ENCODE peak calls at places on chromosomes 11 and 22, in seven cellular contexts. S is body of pancreas, J is ovary, Q is hepatocyte, C is adipocyte, X is mucosa of descending colon, M is GM23338. R is an unnamed sample.
A peak's percentile ranks its signal among the peaks of the same experiment; 100 is the strongest.

GRCh38 chr22:30694638-30695350 is at the start of gene OSBP2:
- DNase-seq in X (peak; percentile 64), S (peak; percentile 57), C (peak; percentile 59), M (peak; percentile 55), J (peak; percentile 54), Q (peak; percentile 77), R (peak; percentile 59)

GRCh38 chr11:24093410-24093809 is 403.4 kb upstream of the LUZP2 start:
- DNase-seq in M (no peak), C (no peak), J (no peak), S (no peak), Q (no peak), X (no peak), R (peak; percentile 51)

GRCh38 chr22:46675479-46675878 is 55.3 kb downstream of the GRAMD4 start:
- DNase-seq in X (no peak), S (no peak), J (no peak), C (no peak), M (no peak), Q (no peak), R (no peak)

GRCh38 chr11:43830928-43831440 is 49.6 kb upstream of the ALKBH3 start:
- DNase-seq in Q (peak; percentile 83), X (no peak), J (no peak), C (peak; percentile 96), M (no peak), S (no peak), R (peak; percentile 39)

GRCh38 chr11:75625970-75626691 is 42.7 kb downstream of the MAP6 start:
- DNase-seq in C (peak; percentile 74), X (no peak), M (no peak), J (no peak), Q (no peak), S (no peak), R (no peak)

GRCh38 chr11:12517741-12518140 is 140.4 kb downstream of the PARVA start:
- DNase-seq in J (no peak), M (no peak), C (no peak), S (no peak), X (no peak), Q (no peak), R (no peak)

GRCh38 chr11:69380921-69381581 is 87.1 kb downstream of the MYEOV start:
- DNase-seq in S (peak; percentile 6), C (no peak), X (no peak), J (peak; percentile 13), Q (no peak), M (no peak), R (peak; percentile 2)

GRCh38 chr22:48566741-48567140 is 1260.9 kb downstream of the BRD1 start:
- DNase-seq in M (no peak), Q (no peak), S (no peak), C (no peak), X (peak; percentile 12), J (no peak), R (no peak)

GRCh38 chr11:74683941-74684481 is 47.2 kb downstream of the CHRDL2 start:
- DNase-seq in M (peak; percentile 16), S (no peak), C (peak; percentile 17), J (peak; percentile 34), X (no peak), Q (no peak), R (no peak)

GRCh38 chr11:66479741-66480115 is 506 bp upstream of the DPP3 start:
- DNase-seq in J (no peak), Q (no peak), M (no peak), X (no peak), C (no peak), S (no peak), R (no peak)

GRCh38 chr11:14454861-14455632 is 44.6 kb downstream of the COPB1 start:
- DNase-seq in C (peak; percentile 75), J (no peak), S (no peak), X (no peak), Q (no peak), M (peak; percentile 54), R (no peak)

GRCh38 chr11:95675585-95675984 is 114.0 kb downstream of the FAM76B start:
- DNase-seq in S (no peak), X (no peak), J (no peak), M (no peak), C (no peak), Q (no peak), R (no peak)

GRCh38 chr22:43852605-43853327 is 9.5 kb downstream of the SULT4A1 start:
- DNase-seq in J (peak; percentile 21), S (no peak), C (no peak), Q (no peak), M (no peak), X (peak; percentile 16), R (no peak)
- H3K4me1 ChIP-seq in J (no peaks in the 10 kb centered on the region), S (peaks cover 7% of the 10 kb centered on the region), C (peaks cover 2% of the 10 kb centered on the region), Q (no peaks in the 10 kb centered on the region), M (no peaks in the 10 kb centered on the region), X (no peaks in the 10 kb centered on the region), R (peaks cover 4% of the 10 kb centered on the region)

GRCh38 chr11:118364956-118365615 is 5.7 kb downstream of the UBE4A start:
- DNase-seq in C (no peak), J (no peak), S (no peak), X (no peak), M (no peak), Q (no peak), R (no peak)

GRCh38 chr11:118370774-118371173 is 11.4 kb downstream of the UBE4A start:
- DNase-seq in C (no peak), M (no peak), J (no peak), X (no peak), S (no peak), Q (no peak), R (no peak)

DNA sequence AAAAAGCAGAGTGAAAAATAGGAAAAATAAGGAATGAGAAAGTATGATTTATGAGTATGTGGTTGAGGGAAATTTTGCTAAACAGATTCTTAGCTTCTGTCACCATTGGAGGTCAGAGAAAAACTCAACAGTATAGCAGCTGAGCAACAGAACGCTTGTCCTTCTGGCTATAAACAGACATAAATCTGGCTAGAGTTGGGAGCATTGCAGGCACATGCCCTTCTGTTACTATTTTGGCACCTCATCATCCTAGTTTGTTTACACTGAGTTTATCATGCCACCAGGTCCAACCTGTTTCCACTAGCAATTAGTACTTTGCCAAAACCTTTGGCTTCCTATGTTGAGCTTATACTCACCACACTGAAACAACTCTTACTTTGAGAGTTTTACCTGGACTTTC is 6.9 kb downstream of the UBE4A start:
- DNase-seq in M (no peak), J (no peak), S (no peak), C (no peak), X (no peak), Q (no peak), R (no peak)
- H3K4me1 ChIP-seq in M (no peaks in the 10 kb centered on the region), J (peaks cover 1% of the 10 kb centered on the region), S (peaks cover 32% of the 10 kb centered on the region), C (no peaks in the 10 kb centered on the region), X (no peaks in the 10 kb centered on the region), Q (no peaks in the 10 kb centered on the region), R (no peaks in the 10 kb centered on the region)

GRCh38 chr22:45551310-45552016 is 48.8 kb downstream of the FBLN1 start:
- DNase-seq in C (no peak), S (no peak), Q (peak; percentile 9), J (peak; percentile 80), M (no peak), X (no peak), R (no peak)
- H3K4me1 ChIP-seq in C (peaks cover 63% of the 10 kb centered on the region), S (peaks cover 16% of the 10 kb centered on the region), Q (peaks cover 40% of the 10 kb centered on the region), J (peaks cover 44% of the 10 kb centered on the region), M (peaks cover 3% of the 10 kb centered on the region), X (peaks cover 5% of the 10 kb centered on the region), R (peaks cover 4% of the 10 kb centered on the region)

GRCh38 chr11:42647993-42648392 is 663.8 kb upstream of the API5 start:
- DNase-seq in J (no peak), C (no peak), S (no peak), M (no peak), Q (no peak), X (no peak), R (no peak)
- H3K4me1 ChIP-seq in J (no peaks in the 10 kb centered on the region), C (no peaks in the 10 kb centered on the region), S (no peaks in the 10 kb centered on the region), M (no peaks in the 10 kb centered on the region), Q (no peaks in the 10 kb centered on the region), X (no peaks in the 10 kb centered on the region), R (no peaks in the 10 kb centered on the region)

DNA sequence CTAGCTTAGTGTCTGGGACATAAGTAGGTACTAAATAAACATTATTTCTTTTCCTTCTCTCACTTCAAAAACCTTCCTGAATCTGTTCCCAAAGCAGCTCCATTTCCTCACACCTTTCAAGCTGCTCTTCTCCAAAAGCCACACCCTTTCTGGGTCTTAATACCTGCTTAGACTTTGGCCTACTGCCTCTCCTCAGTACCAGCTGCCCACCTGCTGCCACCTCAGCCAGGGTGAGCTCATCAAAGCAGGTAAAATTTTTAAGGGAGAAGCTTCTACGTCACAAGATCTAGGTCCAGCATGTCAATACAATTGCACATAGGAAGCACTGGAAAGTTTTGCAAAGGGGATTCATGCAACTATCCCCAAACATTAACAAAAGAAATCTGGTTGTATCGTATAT is 108.4 kb downstream of the RPL27A start:
- DNase-seq in J (no peak), S (no peak), Q (no peak), C (no peak), X (no peak), M (no peak), R (no peak)
- H3K4me1 ChIP-seq in J (peaks cover 15% of the 10 kb centered on the region), S (peaks cover 84% of the 10 kb centered on the region), Q (peaks cover 11% of the 10 kb centered on the region), C (peaks cover 23% of the 10 kb centered on the region), X (peaks cover 63% of the 10 kb centered on the region), M (peaks cover 4% of the 10 kb centered on the region), R (no peaks in the 10 kb centered on the region)

DNA sequence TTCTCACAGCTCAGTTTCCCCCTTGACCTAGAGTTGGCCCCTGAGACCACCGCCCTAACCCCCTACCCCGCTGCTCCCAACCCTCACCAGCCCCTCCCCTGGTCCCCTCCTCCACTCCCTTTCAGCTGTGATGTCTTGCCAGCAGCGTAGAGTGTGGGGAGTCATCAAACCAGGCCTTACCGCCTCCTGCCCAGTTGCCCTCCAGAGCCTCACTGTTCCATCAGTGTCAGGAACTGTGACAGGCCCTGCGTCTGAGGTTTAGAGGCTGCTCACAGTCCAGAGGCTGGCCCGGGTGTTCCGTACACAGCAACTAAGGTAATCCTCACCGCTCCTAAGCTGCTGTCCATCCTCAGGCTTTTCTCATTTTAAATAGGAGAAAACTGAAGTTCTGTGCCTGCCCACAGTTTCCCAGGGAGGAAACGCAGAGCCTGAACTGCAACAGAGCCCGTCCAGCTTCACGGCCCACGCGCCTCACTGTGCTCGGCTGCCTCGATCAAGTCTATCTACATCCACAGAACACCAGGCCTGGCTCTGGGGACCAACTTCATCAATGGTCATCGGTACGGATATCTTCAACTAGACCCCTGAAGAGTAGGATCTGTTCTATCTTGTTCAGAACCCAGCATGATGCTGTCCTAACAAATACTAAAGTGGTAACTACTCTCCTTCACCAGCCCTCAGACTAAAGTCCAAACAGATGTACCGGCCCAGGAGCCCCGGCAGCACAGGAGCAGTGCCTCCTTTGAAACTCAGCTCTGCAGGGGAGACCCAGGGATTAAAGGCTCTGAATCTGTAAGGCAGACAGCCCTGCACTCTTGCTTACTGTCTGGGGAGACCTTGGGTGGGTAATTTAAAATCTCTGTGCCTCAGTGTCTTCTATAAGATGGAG is 10.3 kb downstream of the VPS37C start:
- DNase-seq in M (peak; percentile 15), S (no peak), Q (no peak), J (no peak), X (no peak), C (no peak), R (no peak)
- H3K4me1 ChIP-seq in M (peaks cover 19% of the 10 kb centered on the region), S (peaks cover 79% of the 10 kb centered on the region), Q (peaks cover 64% of the 10 kb centered on the region), J (peaks cover 11% of the 10 kb centered on the region), X (peaks cover 35% of the 10 kb centered on the region), C (peaks cover 34% of the 10 kb centered on the region), R (no peaks in the 10 kb centered on the region)

GRCh38 chr11:44938066-44938691 is 12.5 kb downstream of the TP53I11 start:
- DNase-seq in S (no peak), J (no peak), C (no peak), X (no peak), M (no peak), Q (no peak), R (peak; percentile 24)
- H3K4me1 ChIP-seq in S (peaks cover 8% of the 10 kb centered on the region), J (peaks cover 2% of the 10 kb centered on the region), C (peaks cover 26% of the 10 kb centered on the region), X (peaks cover 4% of the 10 kb centered on the region), M (peaks cover 5% of the 10 kb centered on the region), Q (no peaks in the 10 kb centered on the region), R (no peaks in the 10 kb centered on the region)